ENCODE peak calls at places on chromosome 22, in six cellular contexts. D is SK-N-SH, O is colonic mucosa, Y is cardiac muscle cell, M is HFF-Myc, W is breast epithelium. N is an unnamed sample.

GRCh38 chr22:20056161-20056560 is 23.9 kb upstream of the DGCR8 start:
- DNase-seq in D (no peak), O (no peak), W (no peak), M (no peak), Y (no peak), N (no peak)

GRCh38 chr22:29146771-29147170 is 58.9 kb upstream of the EMID1 start:
- DNase-seq in O (no peak), M (no peak), Y (no peak), D (no peak), W (no peak), N (no peak)

GRCh38 chr22:42074153-42074750 is at the start of gene PHETA2:
- DNase-seq in Y (peak), W (peak), M (no peak), O (peak), D (peak), N (peak)

GRCh38 chr22:10741210-10741609 is 4786.8 kb upstream of the OR11H1 start:
- DNase-seq in M (no peak), W (no peak), Y (no peak), D (peak), O (no peak), N (no peak)

GRCh38 chr22:25120761-25121212 is 78.9 kb upstream of the CRYBB3 start:
- DNase-seq in M (no peak), Y (no peak), D (no peak), W (no peak), O (peak), N (peak)

GRCh38 chr22:42269407-42270177 is 861 bp downstream of the TCF20 start:
- DNase-seq in W (peak), Y (peak), O (peak), D (peak), M (no peak), N (peak)

GRCh38 chr22:27576815-27577564 is 224.6 kb downstream of the MN1 start:
- DNase-seq in M (no peak), O (no peak), W (no peak), Y (peak), D (no peak), N (no peak)

GRCh38 chr22:27726726-27727449 is 74.7 kb downstream of the MN1 start:
- DNase-seq in O (peak), D (no peak), M (peak), Y (peak), W (no peak), N (no peak)

GRCh38 chr22:49825944-49826602 is 1.6 kb downstream of the BRD1 start:
- DNase-seq in W (no peak), Y (peak), O (peak), M (no peak), D (no peak), N (no peak)

GRCh38 chr22:25628494-25628893 is 64.0 kb downstream of the GRK3 start:
- DNase-seq in D (no peak), O (no peak), Y (no peak), M (no peak), W (no peak), N (no peak)

GRCh38 chr22:27975381-27976013 is 56.4 kb upstream of the PITPNB start:
- DNase-seq in M (no peak), Y (peak), O (no peak), D (no peak), W (no peak), N (no peak)

GRCh38 chr22:41197808-41198585 is 7.1 kb upstream of the L3MBTL2 start:
- DNase-seq in Y (no peak), W (no peak), O (peak), M (no peak), D (peak), N (peak)

GRCh38 chr22:29855611-29856181 is 17.6 kb upstream of the ASCC2 start:
- DNase-seq in M (no peak), Y (no peak), W (no peak), O (no peak), D (no peak), N (peak)

GRCh38 chr22:24310969-24311368 is 40.3 kb downstream of the SPECC1L start:
- DNase-seq in Y (no peak), M (no peak), W (no peak), D (no peak), O (no peak), N (no peak)

GRCh38 chr22:22787805-22788459 is 99.7 kb upstream of the IGLL5 start:
- DNase-seq in M (peak), W (no peak), O (peak), D (peak), Y (peak), N (no peak)

GRCh38 chr22:31800065-31800464 is 46.2 kb downstream of the DEPDC5 start:
- DNase-seq in M (peak), Y (no peak), W (no peak), D (no peak), O (no peak), N (no peak)

GRCh38 chr22:37298748-37299495 is 16.6 kb downstream of the CYTH4 start:
- DNase-seq in O (no peak), M (no peak), D (peak), Y (no peak), W (no peak), N (peak)

GRCh38 chr22:19870153-19871022 is 15.7 kb upstream of the GNB1L start:
- DNase-seq in O (peak), W (peak), Y (no peak), M (no peak), D (no peak), N (peak)

GRCh38 chr22:20175597-20175900 is 24.7 kb upstream of the CCDC188 start:
- DNase-seq in M (peak), Y (no peak), W (no peak), D (peak), O (no peak), N (no peak)

GRCh38 chr22:35629406-35630234 is 12.5 kb upstream of the MB start:
- DNase-seq in O (peak), M (peak), W (peak), Y (peak), D (no peak), N (no peak)

GRCh38 chr22:17086750-17087149 is 1.9 kb downstream of the IL17RA start:
- DNase-seq in M (no peak), O (no peak), Y (no peak), W (no peak), D (no peak), N (no peak)

GRCh38 chr22:26690654-26691376 is 33.4 kb downstream of the MIAT start:
- DNase-seq in W (no peak), Y (no peak), O (no peak), M (no peak), D (no peak), N (no peak)

GRCh38 chr22:47835726-47836125 is 1073.3 kb downstream of the TBC1D22A start:
- DNase-seq in W (no peak), O (no peak), M (peak), D (no peak), Y (peak), N (no peak)

GRCh38 chr22:42990131-42990838 is 24.7 kb downstream of the PACSIN2 start:
- DNase-seq in Y (peak), M (no peak), O (no peak), W (no peak), D (no peak), N (no peak)

GRCh38 chr22:42327462-42328129 is 57.1 kb upstream of the TCF20 start:
- DNase-seq in W (no peak), Y (no peak), O (no peak), D (no peak), M (no peak), N (no peak)

GRCh38 chr22:25366408-25366807 is 147.0 kb downstream of the CRYBB2 start:
- DNase-seq in Y (no peak), D (no peak), M (no peak), O (no peak), W (no peak), N (no peak)

GRCh38 chr22:42283288-42284229 is 13.1 kb upstream of the TCF20 start:
- DNase-seq in Y (peak), O (no peak), W (no peak), M (no peak), D (peak), N (no peak)

GRCh38 chr22:24146190-24146616 is 35.1 kb upstream of the SUSD2 start:
- DNase-seq in W (no peak), M (no peak), Y (peak), O (peak), D (peak), N (peak)

GRCh38 chr22:31926969-31927368 is 17.4 kb upstream of the YWHAH start:
- DNase-seq in O (no peak), Y (no peak), M (no peak), W (no peak), D (peak), N (no peak)

GRCh38 chr22:21862386-21863242 is 4.8 kb downstream of the MAPK1 start:
- DNase-seq in M (no peak), D (no peak), Y (no peak), O (no peak), W (no peak), N (no peak)

GRCh38 chr22:20867179-20868099 is 8.6 kb downstream of the SNAP29 start:
- DNase-seq in Y (peak), D (peak), O (peak), M (no peak), W (no peak), N (peak)

GRCh38 chr22:24435861-24436351 is 8.5 kb downstream of the ADORA2A start:
- DNase-seq in W (no peak), D (peak), M (no peak), Y (no peak), O (no peak), N (no peak)

GRCh38 chr22:27378343-27378800 is 423.2 kb downstream of the MN1 start:
- DNase-seq in Y (peak), M (no peak), W (no peak), D (no peak), O (no peak), N (no peak)

GRCh38 chr22:50260801-50261614 is 475 bp downstream of the MAPK12 start:
- DNase-seq in O (no peak), Y (peak), M (no peak), D (peak), W (no peak), N (no peak)

GRCh38 chr22:46212195-46212594 is 37.9 kb downstream of the CDPF1 start:
- DNase-seq in W (no peak), O (no peak), Y (no peak), M (no peak), D (no peak), N (no peak)
- H3K4me3 ChIP-seq in W (no peak), O (no peak), Y (no peak), M (no peak), D (no peak), N (no peak)

GRCh38 chr22:46025225-46025972 is 48.4 kb upstream of the WNT7B start:
- DNase-seq in W (peak), Y (no peak), M (no peak), D (no peak), O (no peak), N (peak)

GRCh38 chr22:46024136-46024840 is 47.3 kb upstream of the WNT7B start:
- DNase-seq in D (no peak), Y (no peak), O (no peak), M (no peak), W (peak), N (no peak)

GRCh38 chr22:46026907-46027218 is 49.9 kb upstream of the WNT7B start:
- DNase-seq in D (no peak), O (no peak), M (no peak), Y (no peak), W (no peak), N (no peak)

GRCh38 chr22:46027219-46028068 is 50.5 kb upstream of the WNT7B start:
- DNase-seq in Y (no peak), W (peak), O (peak), M (no peak), D (no peak), N (peak)

GRCh38 chr22:46025973-46026906 is 49.3 kb upstream of the WNT7B start:
- DNase-seq in O (no peak), Y (no peak), D (peak), W (peak), M (no peak), N (peak)
- H3K4me3 ChIP-seq in O (no peak), Y (no peak), D (no peak), W (no peak), M (no peak), N (peak)

GRCh38 chr22:39080052-39080762 is 3.1 kb downstream of the APOBEC3G start:
- DNase-seq in M (no peak), D (no peak), W (no peak), O (no peak), Y (no peak), N (no peak)

GRCh38 chr22:39081557-39081956 is 4.5 kb downstream of the APOBEC3G start:
- DNase-seq in M (no peak), Y (no peak), W (no peak), D (no peak), O (no peak), N (no peak)

GRCh38 chr22:39080993-39081513 is 4.0 kb downstream of the APOBEC3G start:
- DNase-seq in Y (no peak), M (no peak), D (no peak), O (no peak), W (no peak), N (no peak)

GRCh38 chr22:39077513-39077840 is 402 bp downstream of the APOBEC3G start:
- DNase-seq in Y (peak), M (no peak), D (no peak), W (no peak), O (no peak), N (no peak)

GRCh38 chr22:39078329-39078728 is 1.3 kb downstream of the APOBEC3G start:
- DNase-seq in D (no peak), O (no peak), W (no peak), M (no peak), Y (no peak), N (no peak)
- H3K4me3 ChIP-seq in D (no peak), O (no peak), W (peak), M (no peak), Y (no peak), N (no peak)

GRCh38 chr22:39661501-39661841 is 90.9 kb downstream of the CACNA1I start:
- DNase-seq in D (no peak), M (no peak), Y (no peak), O (no peak), W (no peak), N (no peak)

GRCh38 chr22:39662677-39663034 is 92.1 kb downstream of the CACNA1I start:
- DNase-seq in M (no peak), O (no peak), W (no peak), Y (no peak), D (no peak), N (no peak)

GRCh38 chr22:39664485-39665200 is 94.1 kb downstream of the CACNA1I start:
- DNase-seq in D (peak), W (no peak), Y (no peak), O (peak), M (no peak), N (no peak)

GRCh38 chr22:39663751-39664150 is 93.2 kb downstream of the CACNA1I start:
- DNase-seq in W (no peak), O (peak), D (no peak), M (no peak), Y (no peak), N (peak)

DNA sequence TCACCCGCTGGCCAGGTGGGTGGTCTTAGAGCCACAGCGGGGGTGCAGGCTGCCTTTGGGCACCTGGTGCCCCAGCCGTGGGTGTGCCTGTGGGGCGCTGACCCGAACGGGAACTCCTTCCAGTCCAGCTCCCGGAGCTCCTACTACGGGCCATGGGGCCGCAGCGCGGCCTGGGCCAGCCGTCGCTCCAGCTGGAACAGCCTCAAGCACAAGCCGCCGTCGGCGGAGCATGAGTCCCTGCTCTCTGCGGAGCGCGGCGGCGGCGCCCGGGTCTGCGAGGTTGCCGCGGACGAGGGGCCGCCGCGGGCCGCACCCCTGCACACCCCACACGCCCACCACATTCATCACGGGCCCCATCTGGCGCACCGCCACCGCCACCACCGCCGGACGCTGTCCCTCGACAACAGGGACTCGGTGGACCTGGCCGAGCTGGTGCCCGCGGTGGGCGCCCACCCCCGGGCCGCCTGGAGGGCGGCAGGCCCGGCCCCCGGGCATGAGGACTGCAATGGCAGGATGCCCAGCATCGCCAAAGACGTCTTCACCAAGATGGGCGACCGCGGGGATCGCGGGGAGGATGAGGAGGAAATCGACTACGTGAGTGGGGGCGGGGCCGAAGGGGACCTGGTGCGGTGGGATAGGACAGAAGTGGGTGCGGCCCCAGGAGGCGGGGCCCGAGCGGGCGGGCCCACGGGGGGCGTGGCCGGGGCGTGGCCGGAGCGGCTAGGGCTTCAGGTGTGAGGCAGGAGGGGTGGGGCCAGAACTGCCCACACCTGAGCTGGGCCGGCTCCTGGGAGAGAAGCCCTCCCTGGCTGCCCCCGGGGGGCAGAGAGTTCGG is 91.5 kb downstream of the CACNA1I start:
- DNase-seq in Y (no peak), D (no peak), O (peak), M (no peak), W (no peak), N (peak)
- H3K4me3 ChIP-seq in Y (peak), D (no peak), O (peak), M (no peak), W (peak), N (peak)

N was measured in upper lobe of left lung.